ENCODE peak calls at places on chromosomes 4 and X, in five cellular contexts. O is HL-60, X is GM23338, B is GM12878, M is sigmoid colon. N is an unnamed sample.
A peak's percentile ranks its signal among the peaks of the same experiment; 100 is the strongest.

GRCh38 chr4:42750091-42750490 is 93.2 kb upstream of the ATP8A1 start:
- DNase-seq in B (peak; percentile 3), O (peak; percentile 34), M (no peak), X (peak; percentile 34), N (peak; percentile 25)

GRCh38 chr4:849478-850175 is 23.7 kb upstream of the CPLX1 start:
- DNase-seq in B (no peak), M (no peak), X (no peak), O (no peak), N (peak; percentile 75)

GRCh38 chr4:168621806-168622589 is 125.1 kb downstream of the PALLD start:
- DNase-seq in M (no peak), X (no peak), O (no peak), B (no peak), N (no peak)

GRCh38 chr4:3168029-3168428 is 80.9 kb upstream of the MSANTD1 start:
- DNase-seq in O (no peak), X (peak; percentile 30), M (no peak), B (peak; percentile 8), N (no peak)

GRCh38 chr4:168725935-168726334 is 229.1 kb downstream of the PALLD start:
- DNase-seq in X (no peak), B (no peak), O (no peak), M (no peak), N (no peak)

GRCh38 chr4:139027771-139028170 is 12.2 kb downstream of the NOCT start:
- DNase-seq in B (no peak), M (no peak), O (no peak), X (no peak), N (no peak)

GRCh38 chr4:41693629-41694028 is 54.9 kb downstream of the PHOX2B start:
- DNase-seq in O (no peak), X (peak; percentile 55), M (no peak), B (no peak), N (no peak)

GRCh38 chr4:14404730-14405129 is 597.6 kb upstream of the CPEB2 start:
- DNase-seq in M (no peak), O (no peak), X (no peak), B (no peak), N (no peak)

GRCh38 chrX:149497626-149498025 is 7.5 kb downstream of the IDS start:
- DNase-seq in M (no peak), X (no peak), B (no peak), O (no peak), N (no peak)

GRCh38 chr4:146119845-146120404 is 55.6 kb upstream of the LSM6 start:
- DNase-seq in O (no peak), X (no peak), M (no peak), B (no peak), N (no peak)

GRCh38 chr4:107011312-107011711 is 24.8 kb downstream of the DKK2 start:
- DNase-seq in O (no peak), X (no peak), M (no peak), B (no peak), N (no peak)

GRCh38 chr4:163161536-163162205 is 5.0 kb downstream of the NAF1 start:
- DNase-seq in O (no peak), B (no peak), M (no peak), X (no peak), N (no peak)

GRCh38 chr4:128517096-128517738 is 229.6 kb upstream of the PGRMC2 start:
- DNase-seq in M (no peak), O (no peak), X (no peak), B (no peak), N (no peak)

GRCh38 chr4:76809594-76810305 is 88.2 kb downstream of the SOWAHB start:
- DNase-seq in X (no peak), M (no peak), O (no peak), B (no peak), N (no peak)

GRCh38 chr4:6472387-6473263 is at the start of gene PPP2R2C:
- DNase-seq in M (peak; percentile 48), B (no peak), X (peak; percentile 62), O (no peak), N (no peak)

GRCh38 chr4:6281436-6282144 is 11.9 kb downstream of the WFS1 start:
- DNase-seq in O (no peak), B (no peak), X (no peak), M (peak; percentile 82), N (no peak)

GRCh38 chr4:108571027-108571569 is 49.3 kb upstream of the RPL34 start:
- DNase-seq in O (no peak), X (no peak), M (no peak), B (no peak), N (no peak)

GRCh38 chr4:53547983-53548382 is 43.3 kb downstream of the LNX1 start:
- DNase-seq in X (no peak), M (no peak), B (no peak), O (no peak), N (no peak)

GRCh38 chr4:6391186-6391851 is 81.1 kb downstream of the PPP2R2C start:
- DNase-seq in M (no peak), O (no peak), B (no peak), X (no peak), N (no peak)

GRCh38 chr4:60952921-60953320 is 247.2 kb upstream of the ADGRL3 start:
- DNase-seq in M (no peak), X (no peak), O (no peak), B (no peak), N (no peak)

GRCh38 chr4:795726-796119 is 30.2 kb downstream of the CPLX1 start:
- DNase-seq in X (no peak), O (no peak), M (no peak), B (no peak), N (no peak)

GRCh38 chrX:25503826-25504225 is 488.1 kb upstream of the ARX start:
- DNase-seq in M (no peak), X (peak; percentile 1), B (no peak), O (no peak), N (no peak)

GRCh38 chrX:153672531-153673397 is 849 bp downstream of the PNCK start:
- DNase-seq in O (no peak), X (no peak), B (no peak), M (peak; percentile 73), N (peak; percentile 51)

GRCh38 chr4:2790583-2791517 is 2.0 kb upstream of the SH3BP2 start:
- DNase-seq in B (no peak), M (peak; percentile 63), X (no peak), O (peak; percentile 57), N (peak; percentile 51)

GRCh38 chr4:7416745-7417432 is 17.8 kb downstream of the PSAPL1 start:
- DNase-seq in M (peak; percentile 12), B (no peak), O (no peak), X (no peak), N (peak; percentile 8)

GRCh38 chr4:126338572-126338971 is 1023.8 kb downstream of the FAT4 start:
- DNase-seq in M (no peak), O (no peak), B (no peak), X (no peak), N (no peak)

GRCh38 chr4:73864365-73864764 is 4.8 kb upstream of the CXCL1 start:
- DNase-seq in O (peak; percentile 34), M (no peak), B (no peak), X (peak; percentile 57), N (no peak)

GRCh38 chr4:3294401-3295241 is 1.8 kb downstream of the RGS12 start:
- DNase-seq in O (no peak), M (no peak), B (no peak), X (no peak), N (no peak)

GRCh38 chr4:125314676-125315570 is at the start of gene FAT4:
- DNase-seq in O (peak; percentile 38), X (peak; percentile 94), M (peak; percentile 98), B (no peak), N (peak; percentile 95)

GRCh38 chr4:125317526-125317880 is 2.7 kb downstream of the FAT4 start:
- DNase-seq in M (peak; percentile 73), X (peak; percentile 83), O (no peak), B (no peak), N (peak; percentile 86)

GRCh38 chr4:125315571-125316390 is 1.0 kb downstream of the FAT4 start:
- DNase-seq in X (peak; percentile 75), M (peak; percentile 74), B (no peak), O (no peak), N (peak; percentile 89)

GRCh38 chr4:125316391-125316780 is 1.6 kb downstream of the FAT4 start:
- DNase-seq in O (no peak), M (no peak), B (no peak), X (peak; percentile 59), N (peak; percentile 53)

GRCh38 chr4:125316781-125317525 is 2.2 kb downstream of the FAT4 start:
- DNase-seq in B (no peak), O (no peak), M (peak; percentile 76), X (peak; percentile 67), N (no peak)
- TF ChIP-seq POLR2AphosphoS5 in B (no peak), O (no peak), M (no peak), X (no peak), N (no peak)

DNA sequence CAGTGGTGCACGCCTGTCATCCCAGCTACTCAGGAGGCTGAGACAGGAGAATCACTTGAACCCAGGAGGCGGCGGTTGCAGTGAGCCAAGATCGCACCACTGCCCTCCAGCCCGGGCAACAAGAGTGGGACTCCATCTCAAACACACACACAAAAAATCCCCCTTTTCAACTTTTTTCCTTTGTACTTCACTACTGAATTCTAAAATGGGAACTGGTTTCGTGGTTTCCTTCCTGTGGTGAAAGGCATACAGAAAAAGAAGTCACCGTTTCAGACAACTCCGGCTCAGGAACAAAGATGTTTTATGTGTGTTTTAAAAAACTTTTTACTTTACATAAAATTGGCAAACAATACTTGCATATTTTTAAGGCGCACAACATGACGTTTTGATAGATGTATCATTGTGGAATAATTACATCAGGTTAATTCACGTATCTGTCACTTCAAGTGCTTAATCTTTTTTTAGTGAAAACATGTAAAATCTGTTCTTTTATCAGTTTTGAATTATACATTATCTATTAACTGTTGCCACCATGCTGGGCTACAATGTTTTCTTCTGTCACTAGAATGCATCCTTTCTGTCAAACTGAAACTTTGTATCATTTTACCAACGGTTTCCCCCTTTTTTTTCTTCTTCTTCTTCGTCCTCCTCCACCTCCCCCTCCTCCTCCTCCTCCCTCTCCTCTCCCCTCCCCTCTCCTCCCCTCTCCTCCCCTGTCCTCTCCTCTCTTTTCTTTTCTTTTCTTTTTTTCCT is 186.0 kb downstream of the CRLF2 start:
- DNase-seq in O (peak; percentile 56), X (no peak), M (no peak), B (peak; percentile 63), N (no peak)
- H3K27ac ChIP-seq in O (peak overlapping the region; percentile 74), X (no peak overlapping the region), M (no peak overlapping the region), B (peak overlapping the region; percentile 86), N (no peak overlapping the region)

GRCh38 chrX:41265615-41266014 is 68.3 kb upstream of the DDX3X start:
- DNase-seq in X (no peak), B (no peak), O (peak; percentile 5), M (peak; percentile 83), N (no peak)
- TF ChIP-seq POLR2AphosphoS5 in X (no peak), B (no peak), O (no peak), M (peak; percentile 40), N (no peak)

DNA sequence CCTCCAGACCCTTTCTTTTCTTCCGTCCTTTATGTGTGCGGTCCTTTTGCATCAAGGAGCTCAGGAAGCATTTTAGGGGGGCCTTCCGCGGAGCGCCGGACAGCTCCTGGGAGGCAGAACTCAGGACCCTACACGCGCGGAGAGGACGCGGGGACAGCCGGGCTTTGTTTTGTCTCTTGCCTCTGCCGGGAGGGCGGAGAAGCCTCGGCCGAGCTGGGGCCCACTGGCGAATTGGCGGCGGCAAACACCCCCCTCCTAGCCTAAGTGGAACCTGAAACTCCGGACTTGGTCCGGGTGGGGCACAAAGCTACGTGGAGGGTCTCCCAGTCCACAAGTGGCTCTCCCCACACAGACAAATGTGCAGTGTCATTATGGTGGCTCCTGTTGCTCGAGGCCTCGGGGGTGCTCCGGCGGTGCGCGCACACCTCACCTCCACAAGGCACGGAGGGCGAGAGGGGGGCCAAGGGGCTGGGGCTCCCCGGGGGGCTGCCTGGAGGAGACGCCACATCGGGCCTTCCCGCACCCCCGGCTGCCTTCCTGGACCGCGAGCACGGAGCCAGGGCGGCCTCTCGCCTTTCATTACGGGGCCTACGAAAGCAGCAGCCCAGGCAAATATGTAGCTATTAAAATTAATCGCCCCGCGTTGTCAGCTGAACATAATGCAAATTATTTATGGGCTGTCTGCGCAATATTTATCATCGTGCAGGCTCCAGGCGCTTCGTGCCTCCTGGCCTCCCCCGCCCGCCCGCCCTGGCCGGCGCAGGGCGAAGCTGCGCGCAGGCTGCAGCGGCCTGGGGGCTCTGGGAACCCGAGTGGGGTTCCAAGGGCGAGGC is 70.6 kb upstream of the BCOR start:
- DNase-seq in X (no peak), M (no peak), O (no peak), B (no peak), N (peak; percentile 52)
- H3K27ac ChIP-seq in X (peak overlapping the region; percentile 92), M (peak overlapping the region; percentile 97), O (no peak overlapping the region), B (no peak overlapping the region), N (no peak overlapping the region)